ENCODE peak calls at places on chromosomes 13 and 19, in six cellular contexts. One of them, this sample, is unnamed.

GRCh38 chr13:46687810-46688209 is 109.2 kb downstream of the ESD start:
- DNase-seq in A549: peak; percentile 25
- DNase-seq in ovary: no peak
- DNase-seq in transverse colon: no peak
- DNase-seq in IMR-90: peak; percentile 46
- DNase-seq in breast epithelium: no peak
- DNase-seq in this sample: peak; percentile 54

GRCh38 chr13:48506092-48506701 is 26.7 kb downstream of the RCBTB2 start:
- DNase-seq in A549: no peak
- DNase-seq in ovary: no peak
- DNase-seq in transverse colon: no peak
- DNase-seq in IMR-90: no peak
- DNase-seq in breast epithelium: no peak
- DNase-seq in this sample: peak; percentile 7

GRCh38 chr13:30968734-30969335 is 36.4 kb downstream of the TEX26 start:
- DNase-seq in A549: no peak
- DNase-seq in ovary: no peak
- DNase-seq in transverse colon: no peak
- DNase-seq in IMR-90: peak; percentile 55
- DNase-seq in breast epithelium: no peak
- DNase-seq in this sample: no peak

GRCh38 chr19:18439910-18440237 is 1.9 kb upstream of the ISYNA1 start:
- DNase-seq in A549: no peak
- DNase-seq in ovary: no peak
- DNase-seq in transverse colon: no peak
- DNase-seq in IMR-90: no peak
- DNase-seq in breast epithelium: no peak
- DNase-seq in this sample: no peak

GRCh38 chr13:43107780-43108179 is 84.4 kb downstream of the DNAJC15 start:
- DNase-seq in A549: no peak
- DNase-seq in ovary: no peak
- DNase-seq in transverse colon: no peak
- DNase-seq in IMR-90: peak; percentile 54
- DNase-seq in breast epithelium: no peak
- DNase-seq in this sample: no peak

GRCh38 chr19:7312816-7313215 is 18.6 kb upstream of the INSR start:
- DNase-seq in A549: no peak
- DNase-seq in ovary: no peak
- DNase-seq in transverse colon: no peak
- DNase-seq in IMR-90: no peak
- DNase-seq in breast epithelium: no peak
- DNase-seq in this sample: no peak

GRCh38 chr19:28640506-28640905 is 572.4 kb downstream of the UQCRFS1 start:
- DNase-seq in A549: no peak
- DNase-seq in ovary: no peak
- DNase-seq in transverse colon: no peak
- DNase-seq in IMR-90: no peak
- DNase-seq in breast epithelium: no peak
- DNase-seq in this sample: no peak

GRCh38 chr19:16371540-16371986 is 46.9 kb downstream of the KLF2 start:
- DNase-seq in A549: no peak
- DNase-seq in ovary: no peak
- DNase-seq in transverse colon: peak; percentile 90
- DNase-seq in IMR-90: no peak
- DNase-seq in breast epithelium: no peak
- DNase-seq in this sample: peak; percentile 48

GRCh38 chr19:33054623-33055022 is 10.1 kb downstream of the RHPN2 start:
- DNase-seq in A549: no peak
- DNase-seq in ovary: no peak
- DNase-seq in transverse colon: peak; percentile 94
- DNase-seq in IMR-90: no peak
- DNase-seq in breast epithelium: peak; percentile 95
- DNase-seq in this sample: peak; percentile 80

GRCh38 chr19:18586311-18586710 is 2.3 kb upstream of the REX1BD start:
- DNase-seq in A549: no peak
- DNase-seq in ovary: no peak
- DNase-seq in transverse colon: no peak
- DNase-seq in IMR-90: no peak
- DNase-seq in breast epithelium: no peak
- DNase-seq in this sample: no peak

GRCh38 chr19:49988007-49988406 is 27.0 kb upstream of the SIGLEC11 start:
- DNase-seq in A549: no peak
- DNase-seq in ovary: no peak
- DNase-seq in transverse colon: no peak
- DNase-seq in IMR-90: no peak
- DNase-seq in breast epithelium: no peak
- DNase-seq in this sample: no peak

GRCh38 chr19:49985926-49986325 is 25.0 kb upstream of the SIGLEC11 start:
- DNase-seq in A549: no peak
- DNase-seq in ovary: no peak
- DNase-seq in transverse colon: no peak
- DNase-seq in IMR-90: no peak
- DNase-seq in breast epithelium: no peak
- DNase-seq in this sample: no peak

GRCh38 chr19:49987159-49987698 is 26.3 kb upstream of the SIGLEC11 start:
- DNase-seq in A549: peak; percentile 58
- DNase-seq in ovary: peak; percentile 92
- DNase-seq in transverse colon: peak; percentile 86
- DNase-seq in IMR-90: peak; percentile 90
- DNase-seq in breast epithelium: peak; percentile 68
- DNase-seq in this sample: peak; percentile 92

GRCh38 chr19:49986354-49986753 is 25.4 kb upstream of the SIGLEC11 start:
- DNase-seq in A549: no peak
- DNase-seq in ovary: no peak
- DNase-seq in transverse colon: no peak
- DNase-seq in IMR-90: no peak
- DNase-seq in breast epithelium: no peak
- DNase-seq in this sample: no peak

DNA sequence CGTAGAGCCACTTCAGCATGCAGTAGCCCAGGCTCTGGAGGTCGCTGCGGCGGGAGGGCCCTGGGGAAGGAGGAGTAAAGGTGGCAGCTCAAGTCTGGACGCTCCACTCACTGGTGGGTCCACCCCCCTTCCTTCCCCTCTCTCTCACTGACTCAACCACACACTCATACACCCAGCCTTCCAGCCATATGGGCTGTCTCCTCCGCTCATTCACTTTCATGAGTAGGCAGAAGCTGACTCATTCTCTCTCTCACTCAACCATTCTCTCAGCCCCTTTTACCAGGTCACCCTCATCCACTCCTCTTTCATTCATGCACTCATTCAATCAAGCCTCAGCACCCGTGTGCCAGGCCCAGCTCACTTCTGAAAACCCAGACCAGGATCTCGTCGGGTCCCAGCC is 27.5 kb upstream of the SIGLEC11 start:
- DNase-seq in A549: no peak
- DNase-seq in ovary: no peak
- DNase-seq in transverse colon: no peak
- DNase-seq in IMR-90: peak; percentile 83
- DNase-seq in breast epithelium: no peak
- DNase-seq in this sample: no peak
- H3K27ac ChIP-seq in A549: no peak overlapping the region
- H3K27ac ChIP-seq in ovary: no peak overlapping the region
- H3K27ac ChIP-seq in transverse colon: no peak overlapping the region
- H3K27ac ChIP-seq in IMR-90: no peak overlapping the region
- H3K27ac ChIP-seq in breast epithelium: no peak overlapping the region
- H3K27ac ChIP-seq in this sample: no peak overlapping the region

GRCh38 chr19:5131031-5131865 is 162.3 kb downstream of the KDM4B start:
- DNase-seq in A549: no peak
- DNase-seq in ovary: no peak
- DNase-seq in transverse colon: peak; percentile 44
- DNase-seq in IMR-90: no peak
- DNase-seq in breast epithelium: no peak
- DNase-seq in this sample: no peak
- TF ChIP-seq POLR2A in A549: no peak
- TF ChIP-seq POLR2A in ovary: no peak
- TF ChIP-seq POLR2A in transverse colon: no peak
- TF ChIP-seq POLR2A in IMR-90: no peak
- TF ChIP-seq POLR2A in breast epithelium: no peak
- TF ChIP-seq POLR2A in this sample: no peak

GRCh38 chr19:34120846-34121639 is 51.3 kb upstream of the LSM14A start:
- DNase-seq in A549: peak; percentile 87
- DNase-seq in ovary: no peak
- DNase-seq in transverse colon: no peak
- DNase-seq in IMR-90: peak; percentile 52
- DNase-seq in breast epithelium: no peak
- DNase-seq in this sample: peak; percentile 30
- H3K4me3 ChIP-seq in A549: no peak overlapping the region
- H3K4me3 ChIP-seq in ovary: no peak overlapping the region
- H3K4me3 ChIP-seq in transverse colon: no peak overlapping the region
- H3K4me3 ChIP-seq in IMR-90: no peak overlapping the region
- H3K4me3 ChIP-seq in breast epithelium: no peak overlapping the region
- H3K4me3 ChIP-seq in this sample: no peak overlapping the region

GRCh38 chr13:52411629-52412028 is 5.7 kb upstream of the THSD1 start:
- DNase-seq in A549: peak; percentile 55
- DNase-seq in ovary: no peak
- DNase-seq in transverse colon: no peak
- DNase-seq in IMR-90: peak; percentile 81
- DNase-seq in breast epithelium: no peak
- DNase-seq in this sample: no peak

GRCh38 chr13:52414051-52414450 is 8.1 kb upstream of the THSD1 start:
- DNase-seq in A549: no peak
- DNase-seq in ovary: no peak
- DNase-seq in transverse colon: no peak
- DNase-seq in IMR-90: no peak
- DNase-seq in breast epithelium: no peak
- DNase-seq in this sample: no peak

GRCh38 chr13:52406629-52407028 is 657 bp upstream of the THSD1 start:
- DNase-seq in A549: no peak
- DNase-seq in ovary: no peak
- DNase-seq in transverse colon: no peak
- DNase-seq in IMR-90: no peak
- DNase-seq in breast epithelium: no peak
- DNase-seq in this sample: no peak

GRCh38 chr13:52414963-52415362 is 9.0 kb upstream of the THSD1 start:
- DNase-seq in A549: no peak
- DNase-seq in ovary: no peak
- DNase-seq in transverse colon: no peak
- DNase-seq in IMR-90: peak; percentile 69
- DNase-seq in breast epithelium: peak; percentile 28
- DNase-seq in this sample: no peak

GRCh38 chr13:52412128-52412527 is 6.2 kb upstream of the THSD1 start:
- DNase-seq in A549: no peak
- DNase-seq in ovary: no peak
- DNase-seq in transverse colon: no peak
- DNase-seq in IMR-90: no peak
- DNase-seq in breast epithelium: no peak
- DNase-seq in this sample: no peak
- H3K27ac ChIP-seq in A549: peak overlapping the region; percentile 93
- H3K27ac ChIP-seq in ovary: no peak overlapping the region
- H3K27ac ChIP-seq in transverse colon: no peak overlapping the region
- H3K27ac ChIP-seq in IMR-90: peak overlapping the region; percentile 60
- H3K27ac ChIP-seq in breast epithelium: no peak overlapping the region
- H3K27ac ChIP-seq in this sample: no peak overlapping the region

DNA sequence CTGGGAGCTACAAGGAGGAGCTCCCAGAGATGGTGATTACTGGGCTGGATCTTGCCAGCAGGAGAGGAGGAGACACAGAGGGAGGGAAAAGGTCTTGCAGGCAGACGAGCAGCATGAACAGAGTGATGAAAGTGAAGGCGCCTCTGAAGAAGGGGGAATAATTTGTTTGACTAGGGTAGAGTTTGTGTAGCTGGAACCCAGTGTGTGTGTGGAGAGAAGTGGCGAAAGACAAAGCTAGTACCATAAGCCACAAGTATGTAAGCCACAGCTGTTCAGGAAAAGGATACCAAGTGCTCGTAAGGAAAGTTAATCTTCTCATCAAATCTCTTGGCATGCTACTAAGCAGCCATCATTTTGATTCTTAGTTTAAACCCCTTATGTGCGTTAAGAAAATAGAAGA is 5.4 kb downstream of the FLT1 start:
- DNase-seq in A549: no peak
- DNase-seq in ovary: no peak
- DNase-seq in transverse colon: no peak
- DNase-seq in IMR-90: peak; percentile 45
- DNase-seq in breast epithelium: no peak
- DNase-seq in this sample: no peak
- TF ChIP-seq POLR2A in A549: no peak
- TF ChIP-seq POLR2A in ovary: no peak
- TF ChIP-seq POLR2A in transverse colon: no peak
- TF ChIP-seq POLR2A in IMR-90: no peak
- TF ChIP-seq POLR2A in breast epithelium: no peak
- TF ChIP-seq POLR2A in this sample: no peak

GRCh38 chr19:4277051-4277700 is 1.9 kb upstream of the SHD start:
- DNase-seq in A549: no peak
- DNase-seq in ovary: no peak
- DNase-seq in transverse colon: no peak
- DNase-seq in IMR-90: no peak
- DNase-seq in breast epithelium: no peak
- DNase-seq in this sample: no peak
- H3K4me3 ChIP-seq in A549: no peak overlapping the region
- H3K4me3 ChIP-seq in ovary: no peak overlapping the region
- H3K4me3 ChIP-seq in transverse colon: no peak overlapping the region
- H3K4me3 ChIP-seq in IMR-90: no peak overlapping the region
- H3K4me3 ChIP-seq in breast epithelium: no peak overlapping the region
- H3K4me3 ChIP-seq in this sample: no peak overlapping the region